ENCODE peak calls at places on chromosomes 7 and 10, in four cellular contexts. H is GM23248, G is IMR-90, U is trophoblast cell. X is an unnamed sample. For H3K36me3, the result is how much of the 10 kb centered on the place peaks cover.

GRCh38 chr7:1117321-1117928 is 29.5 kb downstream of the GPER1 start:
- DNase-seq in U (no peak), H (no peak), G (no peak), X (no peak)

GRCh38 chr7:101880536-101881443 is 63.4 kb downstream of the CUX1 start:
- DNase-seq in U (peak), H (peak), G (peak), X (no peak)

GRCh38 chr10:99993994-99994689 is 15.6 kb downstream of the DNMBP start:
- DNase-seq in U (peak), H (peak), G (peak), X (no peak)

GRCh38 chr7:151869968-151870918 is 6.7 kb downstream of the PRKAG2 start:
- DNase-seq in H (no peak), G (no peak), U (no peak), X (no peak)

GRCh38 chr10:49596493-49596809 is 13.7 kb upstream of the SLC18A3 start:
- DNase-seq in H (no peak), G (no peak), U (no peak), X (no peak)

GRCh38 chr7:80467069-80467468 is 44.8 kb downstream of the GNAT3 start:
- DNase-seq in G (peak), H (peak), U (no peak), X (no peak)

GRCh38 chr7:159064121-159064815 is 80.4 kb downstream of the VIPR2 start:
- DNase-seq in G (no peak), H (no peak), U (no peak), X (no peak)

GRCh38 chr10:13593560-13593959 is 6.8 kb downstream of the PRPF18 start:
- DNase-seq in U (no peak), G (peak), H (peak), X (no peak)

GRCh38 chr10:129967579-129968019 is 3.5 kb upstream of the EBF3 start:
- DNase-seq in U (no peak), H (no peak), G (no peak), X (no peak)

GRCh38 chr7:117979954-117980497 is 106.8 kb upstream of the CTTNBP2 start:
- DNase-seq in U (no peak), G (no peak), H (no peak), X (no peak)

GRCh38 chr7:157138424-157139141 is at the start of gene UBE3C:
- DNase-seq in H (peak), U (peak), G (peak), X (peak)

GRCh38 chr7:157138101-157138423 is 664 bp upstream of the UBE3C start:
- DNase-seq in U (no peak), H (no peak), G (no peak), X (peak)

GRCh38 chr7:157140118-157140905 is 1.6 kb downstream of the UBE3C start:
- DNase-seq in U (no peak), H (peak), G (no peak), X (no peak)

GRCh38 chr7:157141525-157142060 is 2.9 kb downstream of the UBE3C start:
- DNase-seq in H (no peak), G (no peak), U (no peak), X (no peak)

DNA sequence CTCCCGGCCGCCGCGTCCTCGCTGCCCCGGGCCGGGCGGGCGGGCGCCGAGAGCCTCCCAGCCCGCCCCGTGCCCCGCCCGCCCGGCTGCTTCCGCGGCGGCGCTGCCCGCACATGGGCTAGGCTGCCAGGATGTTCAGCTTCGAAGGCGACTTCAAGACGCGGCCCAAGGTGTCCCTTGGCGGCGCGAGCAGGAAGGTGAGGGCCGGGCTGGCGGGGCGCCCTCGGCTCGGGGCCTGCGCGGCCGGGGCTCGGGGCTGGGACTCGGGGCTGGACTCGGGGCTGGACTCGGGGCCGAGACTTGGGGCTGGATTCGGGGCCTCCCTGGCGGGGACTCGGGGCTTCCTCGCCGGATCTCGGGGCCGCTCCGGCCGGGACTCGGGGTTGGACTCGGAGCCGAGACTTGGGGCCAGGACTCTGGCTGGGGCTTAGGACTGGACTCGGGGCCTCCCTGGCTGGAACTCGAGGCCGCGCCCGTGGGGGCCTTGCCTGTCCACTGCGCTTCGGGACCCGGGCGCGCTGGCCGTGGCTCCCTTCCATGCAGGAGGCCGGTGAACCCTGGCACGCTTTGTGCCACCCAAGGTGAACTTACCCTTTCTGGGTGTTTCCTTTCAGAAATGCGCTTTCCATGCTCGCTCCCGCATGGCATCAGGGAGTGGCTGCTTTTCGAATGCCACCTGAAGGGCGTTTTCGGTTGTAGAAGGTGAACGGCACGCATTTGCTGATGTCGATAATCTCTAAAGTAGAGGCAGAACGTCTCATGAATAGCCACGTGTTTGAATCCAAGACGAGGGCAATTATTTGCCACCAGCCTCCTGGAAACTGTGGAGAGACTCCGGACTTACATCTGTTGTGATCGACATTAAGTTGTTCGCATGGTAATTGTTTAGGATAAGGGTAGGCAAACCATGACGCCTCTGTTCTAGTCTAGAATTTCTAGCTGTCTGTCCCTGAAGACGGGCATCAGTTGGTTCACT is 704 bp downstream of the UBE3C start:
- DNase-seq in G (peak), H (peak), U (peak), X (peak)
- H3K27ac ChIP-seq in G (peak), H (peak), U (peak), X (peak)

DNA sequence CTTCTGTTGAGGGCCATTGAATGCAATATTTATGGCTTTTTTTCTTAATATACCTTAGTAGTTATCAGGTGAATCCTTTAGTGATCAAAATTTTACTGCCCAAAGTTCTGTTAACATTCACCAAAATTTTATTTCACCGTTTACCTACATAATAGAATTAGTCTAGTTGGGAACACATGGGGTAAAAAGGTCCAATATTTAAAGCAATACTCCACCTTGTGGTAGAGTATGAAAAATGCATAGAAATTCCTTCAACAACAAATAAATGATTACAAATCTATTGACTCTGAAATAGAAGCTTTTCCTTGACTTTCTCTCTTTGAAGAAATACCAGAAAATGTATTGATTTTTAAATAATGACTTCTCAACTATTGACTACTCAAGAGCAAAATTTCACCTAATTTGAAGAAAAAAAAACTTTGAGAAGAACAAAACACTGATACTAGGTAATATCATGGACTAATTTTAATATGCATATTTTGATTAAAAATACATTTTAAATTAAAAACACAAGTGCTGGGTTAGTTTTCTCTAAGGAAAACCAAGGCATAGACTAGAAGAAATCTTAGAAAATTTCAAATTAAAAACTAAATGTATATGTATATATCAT is 43.3 kb downstream of the POLR1F start:
- DNase-seq in U (no peak), G (peak), H (peak), X (peak)
- H3K4me2 ChIP-seq in U (no peak), G (no peak), H (no peak), X (no peak)

GRCh38 chr10:44936314-44936975 is 23.2 kb upstream of the RASSF4 start:
- DNase-seq in U (no peak), G (no peak), H (no peak), X (no peak)
- H3K36me3 ChIP-seq in U (under half), G (under half), H (under half), X (under half)

DNA sequence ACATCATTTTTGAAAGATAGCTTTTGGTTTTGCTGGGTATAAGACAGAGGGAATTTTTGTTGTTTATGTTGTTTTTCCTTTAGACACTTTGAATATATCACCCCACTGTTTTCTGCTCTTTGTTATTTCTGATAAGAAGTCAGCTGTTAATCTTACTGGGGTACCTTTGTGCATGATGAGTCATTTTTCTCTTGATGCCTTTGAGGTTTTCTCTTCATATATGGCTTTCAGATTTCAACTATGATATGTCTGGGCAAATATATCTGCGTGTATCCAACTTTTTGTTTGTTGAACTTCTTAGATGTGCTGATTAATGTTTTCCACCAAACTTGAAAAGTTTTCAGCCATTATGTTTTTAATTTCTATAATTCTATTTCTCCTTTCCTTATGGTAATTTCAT is 208.6 kb upstream of the TMEM72 start:
- DNase-seq in G (no peak), H (no peak), U (no peak), X (no peak)
- H3K27ac ChIP-seq in G (no peak), H (peak), U (no peak), X (no peak)

GRCh38 chr7:69663911-69664310 is 65.6 kb downstream of the AUTS2 start:
- DNase-seq in G (no peak), H (no peak), U (no peak), X (no peak)

GRCh38 chr7:69659964-69660363 is 61.7 kb downstream of the AUTS2 start:
- DNase-seq in U (no peak), G (no peak), H (peak), X (no peak)

GRCh38 chr7:69661342-69661741 is 63.1 kb downstream of the AUTS2 start:
- DNase-seq in U (no peak), H (no peak), G (no peak), X (no peak)

GRCh38 chr7:69668339-69668738 is 70.1 kb downstream of the AUTS2 start:
- DNase-seq in H (no peak), U (no peak), G (no peak), X (no peak)

GRCh38 chr7:69664433-69664832 is 66.2 kb downstream of the AUTS2 start:
- DNase-seq in H (no peak), U (no peak), G (no peak), X (no peak)
- H3K4me2 ChIP-seq in H (no peak), U (no peak), G (no peak), X (no peak)

GRCh38 chr7:99406557-99406956 is 1.8 kb downstream of the PDAP1 start:
- DNase-seq in U (no peak), H (no peak), G (no peak), X (no peak)

GRCh38 chr7:99409192-99409572 is 413 bp downstream of the BUD31 start:
- DNase-seq in G (no peak), H (peak), U (no peak), X (no peak)

GRCh38 chr7:99409814-99410213 is 1.0 kb downstream of the BUD31 start:
- DNase-seq in H (peak), G (no peak), U (no peak), X (no peak)

GRCh38 chr7:99408347-99409191 is at the start of the genes BUD31 and PDAP1:
- DNase-seq in H (peak), U (peak), G (peak), X (peak)

DNA sequence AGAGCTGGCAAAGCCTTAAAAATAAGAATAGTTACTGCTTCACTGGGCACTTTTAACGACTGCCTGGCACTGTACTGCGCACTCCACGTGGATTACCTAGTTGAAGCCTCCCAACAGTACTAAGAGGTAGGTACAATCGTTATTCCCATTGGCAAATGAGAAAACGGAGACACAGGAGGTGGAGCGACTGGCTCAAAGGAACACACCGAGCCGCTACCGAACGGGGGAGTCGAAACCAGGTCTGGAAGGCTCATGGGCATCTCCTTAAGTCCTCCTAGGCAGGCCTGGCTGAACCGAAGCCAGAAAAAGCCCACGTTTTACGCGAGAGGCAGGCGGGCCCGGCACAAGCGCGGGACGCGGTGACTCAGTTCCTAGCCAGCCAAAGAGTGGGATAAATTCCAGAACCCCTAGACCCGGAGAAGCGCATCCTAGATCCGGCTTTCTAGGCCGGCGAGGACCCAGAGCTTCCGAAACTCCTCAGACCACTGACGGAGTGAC is 499 bp downstream of the PDAP1 start:
- DNase-seq in U (peak), G (peak), H (peak), X (no peak)
- H3K36me3 ChIP-seq in U (under half), G (under half), H (under half), X (under half)

GRCh38 chr10:3980660-3981059 is 195.7 kb upstream of the KLF6 start:
- DNase-seq in G (no peak), U (no peak), H (no peak), X (peak)
- H3K27ac ChIP-seq in G (no peak), U (no peak), H (no peak), X (no peak)

X was measured in MM.1S.